ENCODE peak calls at places on chromosomes 11 and 22, in eight cellular contexts. U is ELF-1; P is HS-27A; H is RWPE1; N is amygdala; T is stimulated activated naive CD4-positive, alpha-beta T cell treated with Interleukin-2 at 50 U/mL for 16 hours; K is T47D; Q is colonic mucosa. X is an unnamed sample.

GRCh38 chr11:33912405-33913361 is 20.8 kb upstream of the LMO2 start:
- DNase-seq in P (peak), Q (no peak), K (peak), H (peak), N (no peak), U (peak), T (no peak), X (no peak)

GRCh38 chr11:68312780-68313573 is 586 bp downstream of the LRP5 start:
- DNase-seq in H (peak), U (no peak), T (no peak), P (no peak), Q (no peak), K (peak), N (no peak), X (peak)

GRCh38 chr22:28369849-28370248 is 309.8 kb downstream of the TTC28 start:
- DNase-seq in P (no peak), T (no peak), N (no peak), U (no peak), H (no peak), Q (peak), K (no peak), X (no peak)

GRCh38 chr11:11770274-11770673 is 71.5 kb upstream of the USP47 start:
- DNase-seq in T (no peak), U (no peak), Q (no peak), N (no peak), H (no peak), K (no peak), P (no peak), X (no peak)

GRCh38 chr11:61111786-61112517 is 9.7 kb downstream of the CD5 start:
- DNase-seq in T (no peak), H (no peak), U (no peak), P (no peak), N (no peak), K (no peak), Q (no peak), X (peak)

GRCh38 chr11:47326198-47326597 is 26.3 kb downstream of the MYBPC3 start:
- DNase-seq in U (no peak), T (no peak), N (no peak), K (no peak), H (no peak), P (no peak), Q (no peak), X (peak)

GRCh38 chr11:72724021-72724561 is 28.1 kb downstream of the ARAP1 start:
- DNase-seq in Q (no peak), P (no peak), N (no peak), U (no peak), K (no peak), T (no peak), H (no peak), X (no peak)

GRCh38 chr11:37451903-37452302 is 853.9 kb upstream of the RAG2 start:
- DNase-seq in H (no peak), T (no peak), N (no peak), U (no peak), P (no peak), K (no peak), Q (no peak), X (no peak)

X was measured in H7.